ENCODE peak calls at places on chromosomes 2 and 18, in four cellular contexts. R is mucosa of descending colon, U is fibroblast of lung, B is T-cell. I is an unnamed sample.

GRCh38 chr2:58039170-58039611 is 7.4 kb upstream of the VRK2 start:
- DNase-seq in U (peak; percentile 34), B (no peak), R (no peak), I (no peak)

GRCh38 chr18:75828379-75828778 is 400.9 kb upstream of the SMIM21 start:
- DNase-seq in R (peak; percentile 10), B (no peak), U (no peak), I (no peak)

GRCh38 chr18:35707674-35708073 is 126.1 kb downstream of the GALNT1 start:
- DNase-seq in R (no peak), U (no peak), B (no peak), I (no peak)

GRCh38 chr2:218898109-218898878 is 17.6 kb downstream of the WNT10A start:
- DNase-seq in U (peak; percentile 38), R (peak; percentile 84), B (peak; percentile 79), I (peak; percentile 74)

GRCh38 chr18:11246883-11247282 is 97.5 kb upstream of the PIEZO2 start:
- DNase-seq in R (no peak), U (no peak), B (no peak), I (no peak)

GRCh38 chr2:99645960-99646359 is 156.1 kb upstream of the REV1 start:
- DNase-seq in B (no peak), U (no peak), R (no peak), I (no peak)

GRCh38 chr18:7950380-7951143 is 383.4 kb downstream of the PTPRM start:
- DNase-seq in R (peak; percentile 31), B (no peak), U (peak; percentile 54), I (no peak)

GRCh38 chr2:109521233-109521632 is 92.5 kb downstream of the SEPTIN10 start:
- DNase-seq in R (no peak), U (no peak), B (no peak), I (no peak)

GRCh38 chr2:163341426-163341825 is 394.4 kb downstream of the FIGN start:
- DNase-seq in B (no peak), U (no peak), R (no peak), I (no peak)

GRCh38 chr2:9538000-9538507 is 17.6 kb downstream of the ADAM17 start:
- DNase-seq in U (peak; percentile 92), R (no peak), B (no peak), I (no peak)

GRCh38 chr2:211093743-211094303 is 537.4 kb downstream of the CPS1 start:
- DNase-seq in B (no peak), R (peak; percentile 29), U (no peak), I (no peak)

GRCh38 chr18:79164696-79165095 is 95.5 kb downstream of the ATP9B start:
- DNase-seq in B (no peak), U (no peak), R (no peak), I (no peak)

GRCh38 chr2:88874063-88874657 is 182.7 kb downstream of the RPIA start:
- DNase-seq in R (peak; percentile 75), U (peak; percentile 73), B (peak; percentile 12), I (no peak)

GRCh38 chr2:238308177-238308576 is 12.1 kb upstream of the TRAF3IP1 start:
- DNase-seq in U (no peak), R (no peak), B (no peak), I (no peak)

GRCh38 chr2:182228073-182228473 is 198.8 kb downstream of the PDE1A start:
- DNase-seq in U (no peak), R (no peak), B (no peak), I (no peak)

I was measured in posterior cingulate gyrus.